ENCODE peak calls at places on chromosomes 7 and 10, in seven cellular contexts. Q is Calu3, H is dorsolateral prefrontal cortex, W is vagina, Z is lower leg skin, S is neural progenitor cell, G is AG04450. I is an unnamed sample.

GRCh38 chr7:100884741-100885439 is 4.6 kb downstream of the UFSP1 start:
- DNase-seq in Z (no peak), Q (no peak), H (no peak), S (no peak), G (no peak), W (no peak), I (no peak)

GRCh38 chr7:64978497-64979203 is 12.2 kb downstream of the ZNF117 start:
- DNase-seq in G (no peak), Q (no peak), Z (no peak), S (no peak), W (no peak), H (no peak), I (no peak)

GRCh38 chr10:5944389-5945202 is 32.7 kb downstream of the IL15RA start:
- DNase-seq in H (peak; percentile 49), S (no peak), W (no peak), Q (peak; percentile 69), G (peak; percentile 99), Z (peak; percentile 91), I (no peak)

GRCh38 chr10:104472505-104472904 is 118.9 kb downstream of the CFAP58 start:
- DNase-seq in Q (no peak), G (no peak), Z (no peak), W (no peak), S (no peak), H (no peak), I (no peak)

GRCh38 chr7:71424166-71424803 is 292.3 kb downstream of the GALNT17 start:
- DNase-seq in H (no peak), W (no peak), S (no peak), Q (no peak), G (no peak), Z (no peak), I (no peak)

GRCh38 chr7:12303096-12303495 is 92.0 kb downstream of the TMEM106B start:
- DNase-seq in S (no peak), H (no peak), Z (no peak), Q (no peak), W (no peak), G (no peak), I (no peak)

GRCh38 chr7:4299431-4299830 is 382.7 kb upstream of the FOXK1 start:
- DNase-seq in Q (no peak), H (no peak), G (no peak), S (no peak), Z (no peak), W (no peak), I (peak; percentile 61)

GRCh38 chr10:10830316-10831061 is 187.2 kb upstream of the CELF2 start:
- DNase-seq in G (peak; percentile 47), W (no peak), H (no peak), Q (no peak), S (no peak), Z (no peak), I (no peak)

GRCh38 chr10:89296227-89296648 is 5.6 kb upstream of the IFIT2 start:
- DNase-seq in Q (no peak), Z (peak; percentile 48), W (no peak), S (no peak), H (no peak), G (peak; percentile 46), I (no peak)

GRCh38 chr7:103574536-103574935 is 128.5 kb upstream of the SLC26A5 start:
- DNase-seq in Q (no peak), W (no peak), G (no peak), S (no peak), H (no peak), Z (no peak), I (no peak)

GRCh38 chr7:146652176-146652575 is 535.6 kb downstream of the CNTNAP2 start:
- DNase-seq in Q (no peak), G (no peak), S (no peak), H (no peak), Z (no peak), W (no peak), I (no peak)

DNA sequence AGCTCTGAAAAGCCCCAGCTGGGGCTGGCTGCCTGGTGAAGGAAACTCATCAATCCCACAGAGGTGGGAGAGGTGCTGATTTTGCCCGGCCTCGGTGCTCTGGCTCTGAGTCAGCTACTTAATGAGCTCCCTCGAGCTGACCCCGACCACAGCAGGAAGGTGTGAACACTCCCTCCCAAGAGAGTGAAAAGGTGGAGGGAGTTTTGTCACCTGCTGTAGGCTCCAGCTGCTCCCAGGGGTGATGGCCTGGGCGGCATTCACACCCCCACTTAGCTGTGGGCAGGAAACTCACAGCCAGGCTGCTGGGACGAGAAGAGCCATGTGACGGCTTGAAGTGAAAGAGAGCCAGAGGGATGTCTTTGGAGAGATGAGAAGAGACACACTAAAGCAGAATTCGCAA is 134.4 kb upstream of the CALN1 start:
- DNase-seq in Z (no peak), W (no peak), S (no peak), H (no peak), Q (no peak), G (no peak), I (no peak)
- TF ChIP-seq CTCF in Z (no peak), W (no peak), S (no peak), H (no peak), Q (no peak), G (no peak), I (no peak)

DNA sequence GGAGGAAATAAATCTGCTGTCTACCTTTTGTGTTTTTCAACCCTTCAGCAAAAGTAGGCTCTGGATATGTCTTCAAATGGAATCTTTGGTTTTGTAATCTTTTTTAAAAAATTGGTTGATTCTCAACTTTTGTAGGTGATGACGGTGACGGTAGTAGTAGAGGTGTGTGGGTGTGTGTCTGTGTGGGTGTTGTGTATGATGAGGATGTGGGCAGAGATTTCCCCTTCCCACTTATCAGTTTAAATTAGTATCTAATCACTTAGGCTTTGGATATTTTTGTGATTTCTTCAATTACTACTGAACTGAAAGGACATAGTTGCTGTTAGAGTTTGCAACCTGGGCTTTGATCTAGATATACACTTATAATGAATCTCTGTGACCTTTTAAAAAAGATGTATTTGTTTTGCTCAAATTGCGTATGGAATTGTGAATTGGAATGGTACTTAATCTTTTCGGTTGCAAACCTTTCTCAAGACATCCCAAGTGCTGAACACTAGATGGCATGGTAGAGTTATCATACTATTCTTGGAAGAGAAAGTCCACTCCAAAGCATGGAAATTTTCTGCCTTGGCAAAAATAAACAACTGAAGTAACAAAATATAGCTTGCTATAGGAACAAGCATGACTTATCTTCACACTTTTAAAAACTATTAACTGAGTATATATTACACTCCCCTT is 51.9 kb upstream of the A1CF start:
- DNase-seq in H (no peak), Q (peak; percentile 13), W (no peak), G (peak; percentile 15), Z (no peak), S (peak; percentile 57), I (no peak)
- TF ChIP-seq CTCF in H (peak; percentile 59), Q (peak; percentile 24), W (no peak), G (peak; percentile 74), Z (no peak), S (peak; percentile 68), I (peak; percentile 74)

GRCh38 chr7:44071726-44072363 is 6.5 kb upstream of the PGAM2 start:
- DNase-seq in W (no peak), Q (no peak), Z (no peak), S (no peak), G (no peak), H (no peak), I (no peak)

GRCh38 chr7:44075296-44076075 is 6.8 kb downstream of the POLM start:
- DNase-seq in G (no peak), W (no peak), H (no peak), Z (no peak), Q (no peak), S (no peak), I (no peak)

GRCh38 chr7:44073664-44074348 is 8.4 kb upstream of the PGAM2 start:
- DNase-seq in Q (peak; percentile 66), H (peak; percentile 75), G (no peak), S (no peak), W (no peak), Z (peak; percentile 72), I (no peak)

GRCh38 chr7:44074349-44074695 is 8.0 kb downstream of the POLM start:
- DNase-seq in Q (no peak), S (no peak), W (no peak), Z (no peak), G (no peak), H (no peak), I (no peak)

DNA sequence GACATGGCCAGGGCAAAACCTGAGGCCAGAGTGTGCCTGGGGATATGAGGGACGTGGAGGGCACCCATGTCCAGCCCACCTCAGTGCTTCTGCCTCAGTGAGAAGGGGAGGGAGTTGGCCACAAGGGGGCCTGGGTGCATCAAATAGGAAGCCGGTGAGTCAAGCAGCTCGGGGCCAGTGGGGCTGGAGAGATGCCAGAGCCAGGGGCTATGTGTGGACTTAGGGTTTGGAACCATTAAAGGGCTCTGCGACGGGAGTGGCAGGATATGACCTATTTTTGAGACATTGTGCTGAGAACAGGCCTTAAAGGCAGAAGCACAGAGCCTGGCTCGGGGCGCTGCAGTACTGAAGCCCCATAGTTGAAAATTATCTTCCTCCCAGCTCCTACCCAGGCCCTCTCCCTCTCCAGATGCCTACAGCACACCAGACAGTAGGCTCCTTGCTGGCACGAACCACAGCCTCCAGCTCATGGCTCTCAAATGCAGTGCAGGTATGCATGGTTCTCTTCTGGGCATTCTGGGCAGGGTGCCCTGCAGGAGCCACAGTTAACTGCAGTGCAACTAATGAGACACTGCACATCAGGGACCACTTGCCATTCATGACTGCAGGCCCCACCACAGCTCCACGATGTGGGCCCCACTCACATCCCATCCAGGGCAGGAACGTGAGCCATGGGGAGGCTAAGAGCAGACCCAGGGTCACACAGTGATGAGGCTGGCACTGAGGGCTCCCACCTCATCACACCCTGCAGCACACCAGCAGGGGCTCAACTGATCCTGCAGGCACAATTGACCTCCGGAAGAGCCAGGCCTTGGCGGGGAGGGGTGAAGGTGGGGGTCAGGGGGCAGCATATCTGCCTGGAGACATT is 7.2 kb upstream of the PGAM2 start:
- DNase-seq in H (peak; percentile 60), G (peak; percentile 61), S (peak; percentile 74), W (no peak), Z (no peak), Q (peak; percentile 96), I (no peak)
- TF ChIP-seq CTCF in H (peak; percentile 68), G (peak; percentile 95), S (peak; percentile 67), W (peak; percentile 55), Z (no peak), Q (peak; percentile 97), I (peak; percentile 77)

GRCh38 chr10:23695825-23696420 is 257.0 kb downstream of the OTUD1 start:
- DNase-seq in Z (no peak), H (no peak), Q (no peak), W (no peak), G (no peak), S (peak; percentile 46), I (peak; percentile 66)

GRCh38 chr10:23694446-23694920 is 255.6 kb downstream of the OTUD1 start:
- DNase-seq in G (no peak), S (peak; percentile 78), W (no peak), H (no peak), Q (no peak), Z (no peak), I (peak; percentile 73)

GRCh38 chr10:23694921-23695824 is 256.3 kb downstream of the OTUD1 start:
- DNase-seq in Q (no peak), Z (no peak), G (no peak), S (peak; percentile 78), W (no peak), H (no peak), I (peak; percentile 73)

GRCh38 chr10:23693895-23694294 is 255.0 kb downstream of the OTUD1 start:
- DNase-seq in Q (no peak), S (peak; percentile 48), H (no peak), Z (no peak), G (no peak), W (no peak), I (peak; percentile 64)

DNA sequence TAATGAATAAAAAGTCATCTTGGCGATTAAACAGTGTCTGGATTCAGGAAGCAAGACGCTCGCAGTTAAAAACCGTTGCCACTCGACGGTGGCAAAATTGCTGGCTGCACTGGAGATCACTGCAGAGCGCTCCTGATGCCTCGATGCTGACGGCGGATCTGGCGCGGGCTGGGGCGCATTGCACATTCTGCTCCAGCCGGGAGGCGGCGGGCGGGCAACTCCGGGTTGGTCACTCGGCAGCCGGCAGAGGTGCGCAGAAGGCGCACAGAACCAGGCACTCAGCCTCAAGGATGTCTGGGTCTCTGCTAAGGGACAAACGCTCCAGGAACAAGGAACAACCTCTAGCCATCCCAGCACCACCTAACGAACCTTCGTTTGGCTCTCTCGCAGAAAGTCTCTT is 254.5 kb downstream of the OTUD1 start:
- DNase-seq in Z (no peak), G (no peak), H (peak; percentile 60), W (no peak), S (peak; percentile 80), Q (peak; percentile 25), I (peak; percentile 70)
- TF ChIP-seq CTCF in Z (no peak), G (no peak), H (peak; percentile 10), W (no peak), S (peak; percentile 46), Q (no peak), I (peak; percentile 59)